ENCODE peak calls at places on chromosomes 11 and 22, in six cellular contexts. H is GM12878, E is K562, R is SK-N-SH, F is HL-60, J is HepG2. L is an unnamed sample.

GRCh38 chr11:66443602-66444001 is 5.0 kb upstream of the MRPL11 start:
- DNase-seq in H (no peak), F (peak; percentile 93), J (no peak), R (no peak), E (no peak), L (no peak)

GRCh38 chr11:69546735-69547370 is 65.4 kb downstream of the LINC01488 start:
- DNase-seq in R (no peak), E (peak; percentile 6), F (no peak), H (peak; percentile 45), J (no peak), L (no peak)

GRCh38 chr11:102241026-102241425 is 76.3 kb upstream of the BIRC3 start:
- DNase-seq in J (no peak), H (no peak), R (no peak), E (no peak), F (no peak), L (no peak)

GRCh38 chr22:31290494-31291402 is 1.5 kb downstream of the PIK3IP1 start:
- DNase-seq in E (peak; percentile 96), F (peak; percentile 83), J (peak; percentile 78), H (peak; percentile 48), R (peak; percentile 96), L (peak; percentile 53)

GRCh38 chr11:88348870-88349269 is 11.3 kb upstream of the CTSC start:
- DNase-seq in E (no peak), J (no peak), H (no peak), R (no peak), F (no peak), L (no peak)

GRCh38 chr11:123430736-123431356 is 777 bp downstream of the GRAMD1B start:
- DNase-seq in H (no peak), F (peak; percentile 89), R (no peak), J (no peak), E (no peak), L (no peak)

GRCh38 chr11:10628506-10629236 is 60.2 kb upstream of the LYVE1 start:
- DNase-seq in R (no peak), J (no peak), H (no peak), E (no peak), F (no peak), L (peak; percentile 42)

GRCh38 chr11:71252434-71252781 is at the start of gene SHANK2:
- DNase-seq in E (no peak), F (no peak), J (no peak), H (no peak), R (peak; percentile 60), L (no peak)

GRCh38 chr11:104279587-104279986 is 115.6 kb upstream of the PDGFD start:
- DNase-seq in R (no peak), F (no peak), E (no peak), H (no peak), J (no peak), L (no peak)

GRCh38 chr11:94751806-94752205 is 16.4 kb upstream of the AMOTL1 start:
- DNase-seq in E (no peak), H (no peak), R (no peak), J (no peak), F (no peak), L (no peak)

GRCh38 chr22:49046546-49047305 is 780.9 kb downstream of the BRD1 start:
- DNase-seq in F (no peak), H (no peak), E (peak; percentile 69), J (peak; percentile 50), R (peak; percentile 87), L (peak; percentile 81)

GRCh38 chr11:7485854-7486425 is 634 bp downstream of the OLFML1 start:
- DNase-seq in E (no peak), H (no peak), F (no peak), J (no peak), R (no peak), L (no peak)

GRCh38 chr22:24433868-24434471 is 6.6 kb downstream of the ADORA2A start:
- DNase-seq in H (peak; percentile 90), R (peak; percentile 18), E (no peak), J (no peak), F (peak; percentile 56), L (no peak)

GRCh38 chr11:9527481-9528140 is 45.9 kb upstream of the WEE1 start:
- DNase-seq in F (no peak), E (no peak), H (no peak), J (no peak), R (no peak), L (no peak)

GRCh38 chr22:24460418-24461089 is 33.2 kb downstream of the ADORA2A start:
- DNase-seq in F (no peak), R (no peak), H (peak; percentile 42), J (peak; percentile 28), E (no peak), L (no peak)

GRCh38 chr22:36732609-36733008 is 29.1 kb upstream of the CACNG2 start:
- DNase-seq in F (no peak), H (no peak), R (no peak), J (no peak), E (no peak), L (no peak)

GRCh38 chr22:38782402-38783094 is 11.4 kb downstream of the DNAL4 start:
- DNase-seq in E (peak; percentile 37), J (no peak), R (no peak), H (no peak), F (peak; percentile 39), L (no peak)

GRCh38 chr11:75263944-75264349 is 23.4 kb downstream of the TPBGL start:
- DNase-seq in F (no peak), J (no peak), H (no peak), E (no peak), R (no peak), L (no peak)

GRCh38 chr11:1150769-1151365 is 6.9 kb upstream of the MUC5AC start:
- DNase-seq in H (no peak), E (no peak), R (no peak), J (no peak), F (no peak), L (no peak)

GRCh38 chr11:64085915-64086262 is 50.2 kb downstream of the FLRT1 start:
- DNase-seq in J (no peak), F (no peak), H (no peak), R (peak; percentile 75), E (no peak), L (no peak)

GRCh38 chr22:23800297-23801237 is 13.8 kb downstream of the SMARCB1 start:
- DNase-seq in E (no peak), J (no peak), H (peak; percentile 87), R (no peak), F (no peak), L (no peak)

DNA sequence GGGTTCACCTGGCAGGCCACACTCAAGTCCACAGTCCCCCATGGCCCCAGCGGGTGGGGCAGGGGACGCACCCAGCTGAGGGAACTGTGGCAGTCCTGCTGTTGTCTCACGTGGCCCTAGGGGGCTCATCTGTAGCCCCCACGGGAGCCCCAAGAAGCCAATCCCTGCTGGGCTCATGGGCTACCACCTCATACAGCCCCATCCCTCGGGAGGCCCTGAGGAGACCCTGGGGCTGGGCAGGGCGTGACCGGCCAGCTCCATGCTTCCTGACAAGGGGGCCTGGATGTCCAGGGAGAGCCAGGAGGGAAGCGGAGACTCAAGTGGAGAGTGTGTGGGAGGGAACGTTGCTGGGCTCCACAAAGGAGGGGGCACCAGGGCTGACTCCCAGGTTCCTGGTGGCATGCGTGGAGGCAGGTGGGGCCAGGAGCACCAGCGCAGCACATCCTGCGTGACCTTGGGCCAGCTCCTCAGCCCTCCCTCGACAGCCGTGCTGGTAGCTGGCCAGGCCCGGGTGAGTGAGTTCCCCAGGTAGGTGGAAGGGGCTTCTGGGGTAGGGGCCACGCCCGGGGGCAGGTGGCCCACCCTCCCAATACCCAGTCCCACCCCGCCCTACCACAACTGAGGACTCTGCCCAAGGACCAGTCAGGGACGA is 7.9 kb downstream of the RTN4R start:
- DNase-seq in F (no peak), H (no peak), J (no peak), E (no peak), R (no peak), L (no peak)
- TF ChIP-seq GABPA in F (no peak), H (no peak), J (no peak), E (no peak), R (no peak), L (no peak)

GRCh38 chr11:112289588-112290461 is 29.2 kb upstream of the PLET1 start:
- DNase-seq in R (peak; percentile 97), F (no peak), H (no peak), J (peak; percentile 21), E (peak; percentile 92), L (peak; percentile 94)
- TF ChIP-seq GABPA in R (peak; percentile 12), F (no peak), H (no peak), J (no peak), E (no peak), L (no peak)

GRCh38 chr22:33850724-33851123 is 69.6 kb downstream of the LARGE1 start:
- DNase-seq in J (no peak), R (no peak), H (no peak), E (no peak), F (no peak), L (peak; percentile 41)

GRCh38 chr22:33851240-33851639 is 69.0 kb downstream of the LARGE1 start:
- DNase-seq in E (no peak), J (no peak), R (no peak), H (no peak), F (no peak), L (no peak)

GRCh38 chr22:33854724-33855123 is 65.6 kb downstream of the LARGE1 start:
- DNase-seq in R (no peak), E (no peak), F (no peak), H (no peak), J (no peak), L (no peak)

GRCh38 chr22:33851985-33852384 is 68.3 kb downstream of the LARGE1 start:
- DNase-seq in F (no peak), E (no peak), J (no peak), H (no peak), R (no peak), L (no peak)

DNA sequence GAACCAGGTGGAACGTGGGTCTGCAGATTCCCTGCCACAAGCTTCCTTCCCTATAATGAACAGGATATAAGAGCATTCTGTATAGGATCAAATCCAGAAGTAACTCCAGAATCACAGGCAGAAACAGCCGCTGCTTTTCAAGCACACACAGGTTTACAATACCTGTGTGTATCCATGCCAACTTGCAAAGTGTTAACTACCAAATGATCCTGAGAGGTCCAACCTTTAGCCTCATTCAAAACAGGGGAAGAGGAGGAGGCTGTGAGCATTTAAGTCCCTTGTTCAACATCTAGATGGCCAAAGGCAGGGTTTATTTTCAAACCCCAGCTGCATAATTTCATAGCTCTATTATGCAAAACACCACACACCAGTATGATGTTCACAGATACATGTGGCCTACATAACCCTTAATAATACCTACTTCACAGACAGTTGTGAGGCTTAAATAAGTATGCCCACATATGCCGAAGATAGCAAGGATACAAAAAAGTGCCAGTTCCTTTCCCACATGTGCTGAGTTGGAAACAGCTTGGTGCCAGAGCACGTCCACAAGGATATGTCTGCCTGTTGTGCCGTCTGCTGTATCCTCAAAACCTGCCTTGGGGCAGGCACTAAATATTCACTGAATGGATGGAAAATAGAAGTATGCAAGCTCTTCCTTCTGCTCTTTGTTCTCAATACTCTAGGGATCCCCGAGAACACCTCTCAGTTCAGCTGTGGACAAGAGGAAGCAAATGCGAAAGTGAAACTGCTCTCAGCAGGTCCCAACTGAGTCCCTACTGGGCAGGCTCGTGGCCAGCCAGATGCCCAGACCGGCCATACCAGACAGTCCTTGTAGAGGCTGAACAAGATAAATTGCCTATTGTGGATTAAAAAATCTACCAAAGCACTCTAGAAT is 66.8 kb downstream of the LARGE1 start:
- DNase-seq in H (peak; percentile 53), E (no peak), R (peak; percentile 64), J (peak; percentile 19), F (no peak), L (no peak)
- TF ChIP-seq GABPA in H (no peak), E (no peak), R (no peak), J (no peak), F (no peak), L (no peak)

DNA sequence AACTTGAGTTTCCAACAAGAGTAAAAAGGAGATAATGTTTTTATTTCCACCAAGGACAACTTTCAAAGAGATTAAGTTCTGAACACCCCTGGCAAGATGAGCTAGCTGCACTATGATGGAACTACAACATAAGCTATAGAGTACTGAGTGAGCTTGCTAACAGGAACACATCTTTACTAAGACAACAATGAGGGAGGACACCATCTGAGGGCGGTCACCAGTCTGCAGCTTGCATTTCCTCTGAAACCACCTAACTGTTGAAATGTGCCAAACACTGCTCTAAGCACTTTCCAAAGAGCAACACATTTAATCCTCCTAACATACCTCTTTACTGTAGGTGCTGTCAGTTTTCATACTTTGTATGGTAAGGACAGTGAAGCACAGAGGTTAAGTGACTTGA is 68.4 kb downstream of the TCF20 start:
- DNase-seq in H (no peak), J (no peak), R (no peak), F (no peak), E (no peak), L (no peak)
- TF ChIP-seq GABPA in H (no peak), J (no peak), R (no peak), F (no peak), E (no peak), L (no peak)